ENCODE peak calls at places on chromosomes 13 and 19, in seven cellular contexts. H is esophagus squamous epithelium; S is stimulated activated CD4-positive, alpha-beta T cell treated with anti-CD3 and anti-CD28 coated beads, TNF-alpha, amount 100 ng/mL, for 24 hours; I is endodermal cell; N is hippocampal formation; V is EL; C is AG10803. E is an unnamed sample.

GRCh38 chr19:2050991-2051770 is at the start of gene MKNK2:
- DNase-seq in H (peak; percentile 68), S (peak; percentile 93), I (peak; percentile 97), N (peak; percentile 91), V (peak; percentile 86), C (peak; percentile 76), E (peak; percentile 79)

GRCh38 chr13:73251866-73252265 is 193.1 kb downstream of the KLF5 start:
- DNase-seq in H (no peak), S (no peak), I (no peak), N (no peak), V (no peak), C (no peak), E (no peak)

GRCh38 chr13:104171132-104171531 is 1104.9 kb upstream of the SLC10A2 start:
- DNase-seq in H (no peak), S (no peak), I (no peak), N (no peak), V (no peak), C (no peak), E (no peak)

GRCh38 chr13:74206061-74206561 is 71.9 kb upstream of the KLF12 start:
- DNase-seq in H (no peak), S (no peak), I (no peak), N (no peak), V (peak; percentile 92), C (peak; percentile 91), E (peak; percentile 92)

GRCh38 chr19:56217039-56217949 is 15.2 kb downstream of the ZSCAN5C start:
- DNase-seq in H (no peak), S (no peak), I (peak; percentile 86), N (no peak), V (peak; percentile 35), C (peak; percentile 33), E (peak; percentile 4)

GRCh38 chr13:75636339-75637095 is 387 bp downstream of the LMO7 start:
- DNase-seq in H (no peak), S (peak; percentile 3), I (peak; percentile 83), N (no peak), V (peak; percentile 61), C (peak; percentile 56), E (peak; percentile 46)

GRCh38 chr19:42140125-42140754 is 8.0 kb upstream of the POU2F2 start:
- DNase-seq in H (no peak), S (no peak), I (peak; percentile 97), N (no peak), V (peak; percentile 63), C (peak; percentile 60), E (peak; percentile 72)

GRCh38 chr13:36820222-36820621 is 1.2 kb downstream of the RFXAP start:
- DNase-seq in H (no peak), S (no peak), I (no peak), N (no peak), V (no peak), C (no peak), E (no peak)

GRCh38 chr19:15432018-15432494 is 13.3 kb upstream of the AKAP8L start:
- DNase-seq in H (no peak), S (no peak), I (no peak), N (no peak), V (no peak), C (no peak), E (no peak)

GRCh38 chr19:13020002-13020414 is 24.7 kb downstream of the NFIX start:
- DNase-seq in H (no peak), S (no peak), I (peak; percentile 81), N (no peak), V (no peak), C (no peak), E (peak; percentile 34)

GRCh38 chr13:30224732-30225131 is 82.6 kb downstream of the KATNAL1 start:
- DNase-seq in H (no peak), S (no peak), I (no peak), N (no peak), V (peak; percentile 54), C (peak; percentile 12), E (peak; percentile 30)

GRCh38 chr13:47679391-47679790 is 321.7 kb downstream of the SUCLA2 start:
- DNase-seq in H (no peak), S (no peak), I (no peak), N (no peak), V (peak; percentile 78), C (peak; percentile 86), E (peak; percentile 59)

GRCh38 chr19:46614114-46614701 is 10.7 kb downstream of the PTGIR start:
- DNase-seq in H (no peak), S (peak; percentile 61), I (peak; percentile 96), N (peak; percentile 78), V (peak; percentile 78), C (peak; percentile 77), E (peak; percentile 75)